ENCODE peak calls at places on chromosomes 16 and 17, in nine cellular contexts. U is upper lobe of right lung, F is sigmoid colon, H is tibial artery, D is epithelial cell of proximal tubule, L is dorsolateral prefrontal cortex, E is left ventricle myocardium inferior, J is PC-9, R is mucosa of descending colon. Q is an unnamed sample.

GRCh38 chr17:8574687-8575086 is 55.8 kb downstream of the MYH10 start:
- DNase-seq in L (no peak), U (no peak), R (peak), E (peak), H (peak), F (no peak), J (no peak), D (no peak), Q (no peak)

GRCh38 chr16:2043980-2044451 is 3.6 kb downstream of the NTHL1 start:
- DNase-seq in J (no peak), D (no peak), H (peak), R (peak), F (peak), U (peak), E (peak), L (no peak), Q (no peak)

GRCh38 chr17:15038656-15039055 is 226.5 kb downstream of the PMP22 start:
- DNase-seq in H (no peak), F (no peak), L (no peak), U (no peak), E (no peak), D (no peak), J (no peak), R (no peak), Q (no peak)

GRCh38 chr16:85615852-85616607 is 2.9 kb downstream of the GSE1 start:
- DNase-seq in H (peak), R (peak), J (peak), D (no peak), U (peak), E (peak), F (peak), L (peak), Q (peak)

GRCh38 chr16:86575754-86576557 is 2.4 kb upstream of the FOXL1 start:
- DNase-seq in H (peak), J (no peak), U (no peak), F (no peak), R (peak), E (peak), D (peak), L (no peak), Q (peak)

GRCh38 chr16:68737730-68738590 is 868 bp downstream of the CDH1 start:
- DNase-seq in D (no peak), J (peak), F (no peak), E (no peak), R (peak), L (no peak), U (peak), H (no peak), Q (peak)

GRCh38 chr17:9195961-9196668 is 174.8 kb downstream of the NTN1 start:
- DNase-seq in R (peak), J (peak), E (no peak), D (no peak), F (no peak), L (no peak), U (no peak), H (no peak), Q (peak)

GRCh38 chr16:30875881-30876791 is 17.7 kb downstream of the BCL7C start:
- DNase-seq in F (no peak), L (no peak), H (no peak), R (peak), E (no peak), D (no peak), J (peak), U (no peak), Q (no peak)

GRCh38 chr17:75131278-75132017 is at the start of gene NT5C:
- DNase-seq in J (peak), F (peak), L (peak), E (peak), R (peak), U (peak), D (no peak), H (peak), Q (peak)

GRCh38 chr17:69609495-69610315 is 195.2 kb downstream of the MAP2K6 start:
- DNase-seq in L (no peak), H (peak), D (no peak), U (no peak), F (no peak), J (no peak), E (no peak), R (peak), Q (peak)

GRCh38 chr17:41500131-41500911 is 5.1 kb downstream of the KRT13 start:
- DNase-seq in U (no peak), L (no peak), J (peak), E (no peak), D (no peak), F (no peak), H (no peak), R (no peak), Q (peak)

GRCh38 chr16:24589997-24590396 is 50.6 kb downstream of the RBBP6 start:
- DNase-seq in H (no peak), D (no peak), J (no peak), L (no peak), U (no peak), R (no peak), F (no peak), E (no peak), Q (no peak)

GRCh38 chr16:56301391-56301850 is 110.1 kb downstream of the GNAO1 start:
- DNase-seq in E (no peak), R (no peak), H (no peak), D (no peak), L (no peak), F (no peak), J (no peak), U (no peak), Q (no peak)

GRCh38 chr16:53041196-53041977 is 11.3 kb downstream of the CHD9NB start:
- DNase-seq in L (no peak), F (peak), R (no peak), D (peak), U (no peak), E (peak), H (peak), J (peak), Q (peak)

GRCh38 chr17:62321451-62321850 is 58.9 kb upstream of the EFCAB3 start:
- DNase-seq in L (no peak), U (no peak), E (no peak), F (no peak), D (peak), H (no peak), J (no peak), R (no peak), Q (no peak)

GRCh38 chr17:7844292-7845154 is 10.3 kb upstream of the TMEM88 start:
- DNase-seq in R (peak), H (peak), U (peak), L (peak), D (no peak), E (peak), F (peak), J (peak), Q (peak)

GRCh38 chr17:72978593-72979218 is 113.8 kb downstream of the SLC39A11 start:
- DNase-seq in L (no peak), E (no peak), F (no peak), H (no peak), R (no peak), U (no peak), D (no peak), J (no peak), Q (no peak)

GRCh38 chr17:57288034-57288752 is 31.9 kb downstream of the MSI2 start:
- DNase-seq in J (no peak), R (peak), F (no peak), U (no peak), E (peak), H (no peak), D (no peak), L (no peak), Q (no peak)

GRCh38 chr16:50386139-50386538 is 17.4 kb upstream of the BRD7 start:
- DNase-seq in J (no peak), H (no peak), F (no peak), R (no peak), L (no peak), E (no peak), D (no peak), U (no peak), Q (no peak)

GRCh38 chr16:86029131-86029741 is 130.3 kb downstream of the IRF8 start:
- DNase-seq in H (peak), L (no peak), D (no peak), U (peak), R (peak), J (no peak), E (peak), F (peak), Q (peak)

GRCh38 chr16:66194866-66195265 is 171.6 kb upstream of the CDH5 start:
- DNase-seq in H (no peak), D (no peak), F (no peak), R (no peak), J (no peak), E (no peak), U (no peak), L (no peak), Q (no peak)

GRCh38 chr16:66905633-66906539 is 12.8 kb downstream of the CDH16 start:
- DNase-seq in D (no peak), F (no peak), L (no peak), H (no peak), E (peak), J (no peak), R (peak), U (no peak), Q (peak)

GRCh38 chr17:5011928-5012327 is 14.2 kb downstream of the KIF1C start:
- DNase-seq in L (no peak), H (no peak), U (no peak), D (no peak), J (no peak), E (no peak), R (no peak), F (no peak), Q (no peak)

GRCh38 chr17:21041753-21042433 is 918 bp downstream of the USP22 start:
- DNase-seq in R (peak), E (peak), J (peak), L (peak), U (peak), H (peak), F (peak), D (no peak), Q (peak)

GRCh38 chr17:74601944-74602572 is 10.0 kb upstream of the CD300LD start:
- DNase-seq in D (no peak), E (no peak), H (no peak), R (peak), J (no peak), U (no peak), F (no peak), L (no peak), Q (peak)

GRCh38 chr16:57801856-57802634 is at the start of gene KIFC3:
- DNase-seq in F (peak), U (peak), D (no peak), H (peak), L (peak), J (peak), R (peak), E (peak), Q (peak)

GRCh38 chr16:87330257-87330624 is 13.0 kb upstream of the C16orf95 start:
- DNase-seq in R (no peak), H (no peak), F (no peak), D (no peak), U (peak), E (no peak), J (no peak), L (no peak), Q (no peak)

GRCh38 chr17:31875081-31875480 is 16.0 kb upstream of the COPRS start:
- DNase-seq in J (no peak), L (no peak), F (no peak), U (no peak), D (no peak), E (no peak), R (no peak), H (no peak), Q (no peak)

GRCh38 chr17:48993305-48993704 is 3.9 kb upstream of the IGF2BP1 start:
- DNase-seq in F (no peak), E (no peak), R (no peak), H (no peak), D (no peak), L (no peak), J (no peak), U (no peak), Q (no peak)

GRCh38 chr17:422196-422930 is 69.8 kb upstream of the RPH3AL start:
- DNase-seq in E (no peak), H (no peak), J (no peak), L (no peak), U (no peak), R (no peak), D (no peak), F (no peak), Q (no peak)

GRCh38 chr17:77899494-77899893 is 59.0 kb upstream of the TNRC6C start:
- DNase-seq in E (no peak), D (no peak), F (peak), R (no peak), L (no peak), U (peak), H (no peak), J (no peak), Q (no peak)

GRCh38 chr16:57941016-57941656 is 29.8 kb downstream of the CNGB1 start:
- DNase-seq in L (peak), J (peak), H (no peak), R (peak), F (no peak), D (no peak), U (peak), E (peak), Q (peak)

GRCh38 chr16:8944113-8944765 is 19.5 kb downstream of the USP7 start:
- DNase-seq in D (no peak), E (no peak), U (no peak), R (no peak), J (no peak), F (no peak), L (no peak), H (no peak), Q (no peak)

GRCh38 chr16:20678242-20678641 is 19.2 kb downstream of the ACSM1 start:
- DNase-seq in L (no peak), R (no peak), F (no peak), U (no peak), J (no peak), E (no peak), D (no peak), H (no peak), Q (no peak)

GRCh38 chr17:13569740-13570137 is 32.0 kb downstream of the HS3ST3A1 start:
- DNase-seq in D (no peak), L (no peak), R (no peak), J (no peak), H (no peak), F (no peak), U (no peak), E (no peak), Q (no peak)

GRCh38 chr17:13568746-13569739 is 32.7 kb downstream of the HS3ST3A1 start:
- DNase-seq in F (no peak), E (no peak), U (no peak), L (no peak), R (no peak), J (no peak), H (no peak), D (no peak), Q (no peak)

GRCh38 chr17:13575922-13576419 is 25.8 kb downstream of the HS3ST3A1 start:
- DNase-seq in L (no peak), F (no peak), H (no peak), U (no peak), R (no peak), J (no peak), D (no peak), E (no peak), Q (no peak)

GRCh38 chr17:13575466-13575865 is 26.3 kb downstream of the HS3ST3A1 start:
- DNase-seq in F (no peak), U (no peak), R (no peak), D (no peak), H (no peak), E (no peak), J (no peak), L (no peak), Q (no peak)

DNA sequence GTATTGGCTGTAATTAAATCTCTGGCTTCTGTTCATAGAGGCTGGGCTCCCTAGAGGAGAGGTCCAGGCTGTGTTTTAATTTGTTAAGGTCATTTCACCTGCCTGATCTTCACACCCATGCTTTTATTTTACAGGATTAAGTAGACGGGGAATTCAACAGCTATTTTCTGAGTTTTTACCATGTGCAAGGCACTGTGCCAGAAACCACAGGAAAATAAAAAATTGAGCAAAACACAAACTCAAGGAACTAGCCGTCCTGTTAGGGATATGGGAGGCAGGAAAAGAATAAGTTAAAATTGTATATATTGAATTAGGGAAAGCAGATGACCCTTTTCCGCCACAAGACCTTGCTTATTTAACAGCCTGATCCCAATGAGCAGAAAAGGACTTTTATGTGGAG is 29.1 kb downstream of the HS3ST3A1 start:
- DNase-seq in R (no peak), H (no peak), J (no peak), D (no peak), L (no peak), F (no peak), E (no peak), U (no peak), Q (no peak)
- TF ChIP-seq CTCF in R (no peak), H (no peak), J (no peak), D (no peak), L (no peak), F (no peak), E (no peak), U (no peak), Q (no peak)

GRCh38 chr16:82016268-82016667 is 5.0 kb upstream of the SDR42E1 start:
- DNase-seq in R (peak), J (no peak), H (no peak), D (no peak), L (no peak), E (no peak), U (no peak), F (no peak), Q (peak)
- TF ChIP-seq CTCF in R (no peak), J (peak), H (no peak), D (peak), L (no peak), E (peak), U (peak), F (no peak), Q (peak)

DNA sequence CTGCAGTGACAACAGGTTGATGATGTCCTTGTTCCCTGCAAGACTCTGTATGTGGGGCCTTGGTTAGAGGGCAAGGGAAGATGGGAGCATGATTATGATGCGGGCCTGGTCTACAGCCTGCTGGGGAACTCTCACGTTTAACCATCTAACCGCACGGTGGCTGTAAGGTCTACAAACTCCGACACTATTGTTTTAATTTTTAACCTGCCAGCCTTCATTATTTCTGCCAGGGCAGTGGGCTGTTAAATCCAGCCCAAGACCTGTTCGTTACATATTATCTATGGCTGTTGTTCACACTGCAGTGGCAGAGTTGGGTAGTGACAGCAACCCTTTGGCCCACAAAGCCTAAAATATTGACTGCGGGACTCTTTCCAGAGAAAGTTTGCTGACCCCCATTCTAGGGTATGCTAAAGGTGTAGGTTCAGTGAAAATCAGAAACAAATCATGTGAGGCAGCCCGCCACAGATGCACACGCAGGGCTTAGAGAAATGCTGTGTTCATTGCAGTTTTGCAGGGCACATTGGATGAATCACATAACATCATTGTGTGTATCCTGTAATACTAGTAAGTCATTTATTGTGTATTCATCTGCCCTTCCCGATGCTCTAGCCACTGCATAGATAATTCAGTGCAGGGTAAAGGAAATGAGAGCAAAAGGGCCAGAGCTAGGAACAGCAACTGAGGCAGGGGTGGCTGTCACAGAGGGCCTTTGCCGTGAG is 14.3 kb downstream of the SNX29 start:
- DNase-seq in J (no peak), D (peak), R (no peak), F (no peak), E (no peak), U (no peak), H (no peak), L (no peak), Q (no peak)
- TF ChIP-seq CTCF in J (no peak), D (peak), R (no peak), F (no peak), E (no peak), U (no peak), H (no peak), L (no peak), Q (no peak)

GRCh38 chr16:79850348-79850747 is 249.8 kb upstream of the MAF start:
- DNase-seq in U (no peak), D (no peak), J (no peak), F (peak), R (no peak), E (no peak), L (no peak), H (no peak), Q (no peak)
- TF ChIP-seq CTCF in U (no peak), D (no peak), J (no peak), F (no peak), R (no peak), E (no peak), L (no peak), H (no peak), Q (no peak)

DNA sequence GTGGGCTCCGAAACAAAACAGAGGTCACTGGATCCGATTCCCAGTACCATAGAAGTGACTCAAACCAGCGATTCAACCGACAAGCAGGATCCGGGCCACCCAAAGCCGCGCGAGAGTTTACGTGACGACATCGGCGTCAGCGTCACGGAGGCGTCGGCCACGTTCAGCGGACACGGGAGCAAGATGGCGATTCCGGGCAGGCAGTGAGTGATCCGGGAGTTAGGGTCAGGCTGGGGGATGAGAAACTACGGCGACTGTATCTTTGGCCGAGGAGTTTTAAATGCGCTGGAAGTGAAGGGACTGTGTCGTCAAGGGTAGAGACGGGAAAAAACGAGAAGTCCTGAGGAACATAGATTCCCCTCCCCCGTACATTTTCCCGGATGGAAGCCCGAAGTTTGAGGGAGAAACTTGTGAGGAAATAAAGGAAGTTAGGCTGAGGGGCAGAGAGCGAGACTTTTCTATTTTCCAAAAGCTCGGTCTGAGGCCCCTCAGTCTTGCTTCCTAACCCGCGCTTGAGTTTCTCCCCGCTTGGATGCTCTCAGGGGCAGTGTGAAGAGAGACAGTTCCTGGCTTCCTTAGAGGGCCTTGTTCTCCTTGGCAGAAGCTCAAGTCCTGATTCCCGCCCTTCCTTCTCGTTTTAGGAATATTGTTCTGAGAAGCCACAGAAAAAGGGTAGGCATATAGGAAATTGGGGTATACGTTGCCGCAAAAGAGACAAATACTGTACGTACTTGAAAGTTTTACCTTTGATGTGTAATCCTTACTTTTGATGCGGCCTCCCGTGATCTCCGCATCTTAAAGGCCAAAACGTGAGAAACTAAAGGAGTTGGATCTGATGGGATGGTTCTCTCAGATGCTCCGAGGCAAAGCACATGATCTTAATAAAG is at the start of gene NSRP1:
- DNase-seq in E (peak), L (peak), D (peak), H (peak), U (peak), J (peak), R (peak), F (peak), Q (peak)
- TF ChIP-seq CTCF in E (no peak), L (peak), D (no peak), H (no peak), U (no peak), J (no peak), R (no peak), F (no peak), Q (no peak)

GRCh38 chr17:63880706-63881105 is 1.0 kb downstream of the GH2 start:
- DNase-seq in D (no peak), L (no peak), J (no peak), F (no peak), U (no peak), H (no peak), R (no peak), E (no peak), Q (no peak)

GRCh38 chr17:63881935-63882601 is at the start of gene GH2:
- DNase-seq in U (no peak), J (peak), L (no peak), E (no peak), R (peak), F (no peak), H (no peak), D (no peak), Q (peak)
- TF ChIP-seq CTCF in U (peak), J (peak), L (no peak), E (peak), R (peak), F (peak), H (peak), D (peak), Q (no peak)